ENCODE peak calls at places on chromosomes 4 and X, in eight cellular contexts. One of them, this sample, is unnamed.

GRCh38 chrX:108601276-108601675 is 135.1 kb downstream of the IRS4 start:
- DNase-seq in H1: no peak
- DNase-seq in K562: no peak
- DNase-seq in HCT116: no peak
- DNase-seq in SK-N-SH: no peak
- DNase-seq in endothelial cell of umbilical vein: no peak
- DNase-seq in WTC11: no peak
- DNase-seq in A549: no peak
- DNase-seq in this sample: no peak

GRCh38 chr4:161581262-161581661 is 582.5 kb downstream of the FSTL5 start:
- DNase-seq in H1: no peak
- DNase-seq in WTC11: no peak
- DNase-seq in A549: peak
- DNase-seq in endothelial cell of umbilical vein: no peak
- DNase-seq in SK-N-SH: no peak
- DNase-seq in HCT116: no peak
- DNase-seq in K562: no peak
- DNase-seq in this sample: peak

GRCh38 chrX:85503258-85504158 is 124.0 kb upstream of the POF1B start:
- DNase-seq in A549: no peak
- DNase-seq in SK-N-SH: no peak
- DNase-seq in WTC11: no peak
- DNase-seq in HCT116: no peak
- DNase-seq in endothelial cell of umbilical vein: no peak
- DNase-seq in H1: no peak
- DNase-seq in K562: no peak
- DNase-seq in this sample: no peak

GRCh38 chr4:169271692-169272007 is 894 bp upstream of the SH3RF1 start:
- DNase-seq in WTC11: no peak
- DNase-seq in SK-N-SH: no peak
- DNase-seq in H1: no peak
- DNase-seq in K562: no peak
- DNase-seq in A549: no peak
- DNase-seq in endothelial cell of umbilical vein: no peak
- DNase-seq in HCT116: no peak
- DNase-seq in this sample: no peak

GRCh38 chr4:15654556-15655222 is 468 bp downstream of the FBXL5 start:
- DNase-seq in K562: no peak
- DNase-seq in HCT116: no peak
- DNase-seq in SK-N-SH: no peak
- DNase-seq in WTC11: peak
- DNase-seq in A549: peak
- DNase-seq in H1: no peak
- DNase-seq in endothelial cell of umbilical vein: peak
- DNase-seq in this sample: peak

GRCh38 chr4:41795796-41796195 is 47.3 kb upstream of the PHOX2B start:
- DNase-seq in A549: no peak
- DNase-seq in H1: no peak
- DNase-seq in HCT116: no peak
- DNase-seq in K562: no peak
- DNase-seq in endothelial cell of umbilical vein: no peak
- DNase-seq in WTC11: no peak
- DNase-seq in SK-N-SH: peak
- DNase-seq in this sample: no peak

GRCh38 chr4:8914461-8915171 is 43.0 kb upstream of the HMX1 start:
- DNase-seq in A549: no peak
- DNase-seq in H1: peak
- DNase-seq in K562: no peak
- DNase-seq in endothelial cell of umbilical vein: no peak
- DNase-seq in SK-N-SH: peak
- DNase-seq in WTC11: no peak
- DNase-seq in HCT116: no peak
- DNase-seq in this sample: peak

GRCh38 chrX:40996886-40997530 is 88.2 kb upstream of the USP9X start:
- DNase-seq in HCT116: peak
- DNase-seq in SK-N-SH: peak
- DNase-seq in WTC11: no peak
- DNase-seq in A549: peak
- DNase-seq in K562: peak
- DNase-seq in endothelial cell of umbilical vein: peak
- DNase-seq in H1: no peak
- DNase-seq in this sample: peak

GRCh38 chr4:145511913-145512522 is 30.4 kb downstream of the SMAD1 start:
- DNase-seq in HCT116: peak
- DNase-seq in endothelial cell of umbilical vein: peak
- DNase-seq in WTC11: no peak
- DNase-seq in A549: peak
- DNase-seq in K562: no peak
- DNase-seq in H1: no peak
- DNase-seq in SK-N-SH: no peak
- DNase-seq in this sample: peak

GRCh38 chr4:169243808-169244207 is 26.9 kb downstream of the SH3RF1 start:
- DNase-seq in endothelial cell of umbilical vein: peak
- DNase-seq in H1: no peak
- DNase-seq in K562: no peak
- DNase-seq in HCT116: no peak
- DNase-seq in A549: peak
- DNase-seq in WTC11: no peak
- DNase-seq in SK-N-SH: no peak
- DNase-seq in this sample: no peak

GRCh38 chrX:35726176-35726575 is 72.0 kb upstream of the MAGEB16 start:
- DNase-seq in endothelial cell of umbilical vein: peak
- DNase-seq in HCT116: no peak
- DNase-seq in A549: peak
- DNase-seq in SK-N-SH: no peak
- DNase-seq in H1: no peak
- DNase-seq in WTC11: no peak
- DNase-seq in K562: no peak
- DNase-seq in this sample: peak

GRCh38 chr4:182925298-182925738 is 8.1 kb upstream of the DCTD start:
- DNase-seq in K562: peak
- DNase-seq in WTC11: peak
- DNase-seq in A549: peak
- DNase-seq in SK-N-SH: peak
- DNase-seq in H1: peak
- DNase-seq in endothelial cell of umbilical vein: peak
- DNase-seq in HCT116: peak
- DNase-seq in this sample: peak

GRCh38 chr4:26219206-26219605 is 101.6 kb upstream of the RBPJ start:
- DNase-seq in SK-N-SH: no peak
- DNase-seq in K562: no peak
- DNase-seq in H1: no peak
- DNase-seq in WTC11: no peak
- DNase-seq in HCT116: no peak
- DNase-seq in endothelial cell of umbilical vein: no peak
- DNase-seq in A549: no peak
- DNase-seq in this sample: no peak

DNA sequence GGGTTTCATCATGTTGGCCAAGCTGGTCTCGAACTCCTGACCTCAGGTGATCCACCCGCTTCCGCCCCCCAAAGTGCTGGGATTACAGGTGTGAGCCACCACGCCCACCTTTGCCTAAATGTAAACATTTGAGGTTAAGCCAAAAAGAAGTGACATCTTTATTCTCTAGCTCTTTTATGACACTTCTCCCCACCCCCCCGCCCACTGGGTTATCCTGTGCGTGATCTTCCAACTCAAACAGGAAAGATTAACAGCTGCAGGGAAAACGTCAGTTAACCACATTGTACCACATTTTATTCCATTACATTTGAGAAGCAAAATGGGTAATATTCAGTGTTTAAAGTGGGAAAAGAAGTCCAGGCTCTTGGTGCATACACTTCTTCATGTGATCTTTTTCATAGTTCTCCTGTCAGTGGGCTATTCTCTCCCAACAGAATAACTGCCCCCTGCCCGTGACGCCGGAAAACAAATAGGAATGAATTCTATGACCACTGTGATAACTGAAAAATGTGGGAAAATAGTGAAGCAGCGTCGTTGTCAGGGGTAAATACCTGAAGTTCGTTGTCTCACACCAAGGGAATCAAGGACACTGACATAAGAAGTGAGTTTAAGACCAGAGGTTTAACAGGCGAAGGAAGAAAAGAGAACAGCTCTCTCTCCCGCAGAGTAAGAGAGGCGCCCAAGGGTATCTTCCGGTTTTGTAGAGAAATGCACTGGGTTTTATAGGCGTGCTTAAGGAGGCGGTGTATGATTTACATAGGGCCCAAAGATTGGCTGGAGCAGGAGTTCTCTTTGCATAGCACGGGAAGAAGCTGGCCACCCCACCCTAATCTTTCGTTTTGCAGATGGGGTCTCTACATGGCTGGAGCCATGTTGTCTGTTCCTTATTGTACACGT is 9.7 kb upstream of the SRD5A3 start:
- DNase-seq in K562: no peak
- DNase-seq in A549: no peak
- DNase-seq in WTC11: no peak
- DNase-seq in endothelial cell of umbilical vein: no peak
- DNase-seq in HCT116: no peak
- DNase-seq in H1: no peak
- DNase-seq in SK-N-SH: no peak
- DNase-seq in this sample: peak
- TF ChIP-seq MAX in K562: no peak
- TF ChIP-seq MAX in A549: no peak
- TF ChIP-seq MAX in WTC11: no peak
- TF ChIP-seq MAX in endothelial cell of umbilical vein: no peak
- TF ChIP-seq MAX in HCT116: no peak
- TF ChIP-seq MAX in H1: no peak
- TF ChIP-seq MAX in SK-N-SH: no peak
- TF ChIP-seq MAX in this sample: no peak

GRCh38 chrX:116204947-116205346 is 34.4 kb downstream of the AGTR2 start:
- DNase-seq in H1: no peak
- DNase-seq in A549: peak
- DNase-seq in WTC11: no peak
- DNase-seq in HCT116: peak
- DNase-seq in endothelial cell of umbilical vein: peak
- DNase-seq in SK-N-SH: peak
- DNase-seq in K562: peak
- DNase-seq in this sample: peak
- TF ChIP-seq MAX in H1: no peak
- TF ChIP-seq MAX in A549: no peak
- TF ChIP-seq MAX in WTC11: no peak
- TF ChIP-seq MAX in HCT116: no peak
- TF ChIP-seq MAX in endothelial cell of umbilical vein: no peak
- TF ChIP-seq MAX in SK-N-SH: no peak
- TF ChIP-seq MAX in K562: no peak
- TF ChIP-seq MAX in this sample: no peak

GRCh38 chr4:128228778-128229457 is 58.7 kb downstream of the PGRMC2 start:
- DNase-seq in SK-N-SH: peak
- DNase-seq in endothelial cell of umbilical vein: no peak
- DNase-seq in HCT116: no peak
- DNase-seq in K562: no peak
- DNase-seq in H1: no peak
- DNase-seq in A549: no peak
- DNase-seq in WTC11: no peak
- DNase-seq in this sample: no peak
- TF ChIP-seq MAX in SK-N-SH: no peak
- TF ChIP-seq MAX in endothelial cell of umbilical vein: no peak
- TF ChIP-seq MAX in HCT116: no peak
- TF ChIP-seq MAX in K562: no peak
- TF ChIP-seq MAX in H1: no peak
- TF ChIP-seq MAX in A549: no peak
- TF ChIP-seq MAX in WTC11: no peak
- TF ChIP-seq MAX in this sample: no peak

GRCh38 chrX:73289039-73289438 is 74.4 kb upstream of the NAP1L2 start:
- DNase-seq in endothelial cell of umbilical vein: no peak
- DNase-seq in A549: peak
- DNase-seq in HCT116: no peak
- DNase-seq in K562: no peak
- DNase-seq in H1: peak
- DNase-seq in SK-N-SH: peak
- DNase-seq in WTC11: peak
- DNase-seq in this sample: peak
- TF ChIP-seq MAX in endothelial cell of umbilical vein: no peak
- TF ChIP-seq MAX in A549: no peak
- TF ChIP-seq MAX in HCT116: no peak
- TF ChIP-seq MAX in K562: no peak
- TF ChIP-seq MAX in H1: peak
- TF ChIP-seq MAX in SK-N-SH: no peak
- TF ChIP-seq MAX in WTC11: no peak
- TF ChIP-seq MAX in this sample: no peak

DNA sequence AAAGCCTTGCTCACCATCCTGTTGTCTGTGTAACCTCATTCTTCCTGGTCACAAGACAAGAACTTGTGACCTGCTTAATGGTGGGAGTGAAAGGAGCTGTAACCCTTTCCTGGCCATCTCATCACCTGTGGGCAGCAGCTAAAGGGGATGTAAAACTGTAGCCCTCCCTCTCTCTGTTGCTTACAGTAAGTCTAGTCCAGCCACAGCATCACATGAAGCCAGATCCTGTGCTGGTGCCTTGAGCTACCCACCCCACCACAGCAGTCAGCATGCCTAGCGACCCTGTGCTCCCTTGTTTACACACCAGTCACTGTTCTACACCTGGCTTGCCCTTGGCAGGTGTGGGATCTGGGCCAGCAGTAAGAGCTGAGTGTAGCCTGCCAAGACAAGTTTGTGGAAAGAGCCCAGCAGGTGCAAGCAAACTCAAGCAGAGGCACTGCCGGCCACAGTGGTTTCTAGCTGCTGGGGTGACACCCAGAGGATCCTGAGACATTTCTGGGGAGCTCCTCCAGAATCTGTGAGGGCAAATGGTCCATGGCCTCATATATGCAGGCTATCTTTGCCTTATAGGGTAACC is 41.0 kb downstream of the UGT2B28 start:
- DNase-seq in WTC11: no peak
- DNase-seq in H1: no peak
- DNase-seq in A549: no peak
- DNase-seq in endothelial cell of umbilical vein: no peak
- DNase-seq in K562: no peak
- DNase-seq in SK-N-SH: no peak
- DNase-seq in HCT116: no peak
- DNase-seq in this sample: no peak
- TF ChIP-seq MAX in WTC11: no peak
- TF ChIP-seq MAX in H1: no peak
- TF ChIP-seq MAX in A549: no peak
- TF ChIP-seq MAX in endothelial cell of umbilical vein: no peak
- TF ChIP-seq MAX in K562: no peak
- TF ChIP-seq MAX in SK-N-SH: no peak
- TF ChIP-seq MAX in HCT116: no peak
- TF ChIP-seq MAX in this sample: no peak